ENCODE peak calls at places on chromosomes 2 and 18, in seven cellular contexts. Y, L, B, W, F, R and V are unnamed samples.

GRCh38 chr2:48339451-48339850 is 190.5 kb upstream of the STON1 start:
- DNase-seq in F (peak; percentile 60), R (no peak), B (no peak), Y (no peak), W (no peak), L (no peak), V (peak; percentile 36)

GRCh38 chr2:10811552-10811951 is 1.0 kb downstream of the PDIA6 start:
- DNase-seq in Y (no peak), R (no peak), L (no peak), F (peak; percentile 31), B (no peak), W (no peak), V (peak; percentile 25)

GRCh38 chr2:94986392-94986963 is 39.0 kb upstream of the MAL start:
- DNase-seq in B (no peak), F (peak; percentile 75), L (peak; percentile 4), R (peak; percentile 66), W (peak; percentile 31), Y (peak; percentile 83), V (peak; percentile 74)

GRCh38 chr2:212337036-212337435 is 201.6 kb downstream of the ERBB4 start:
- DNase-seq in W (no peak), Y (no peak), B (no peak), R (no peak), L (no peak), F (no peak), V (peak; percentile 70)

GRCh38 chr2:200950378-200950777 is 13.1 kb downstream of the ORC2 start:
- DNase-seq in Y (no peak), B (no peak), W (no peak), R (no peak), L (no peak), F (no peak), V (no peak)

GRCh38 chr18:79680100-79680879 is 687 bp downstream of the CTDP1 start:
- DNase-seq in B (no peak), R (peak; percentile 24), W (no peak), Y (no peak), F (peak; percentile 63), L (no peak), V (peak; percentile 45)

GRCh38 chr2:148643421-148643820 is 1.1 kb upstream of the EPC2 start:
- DNase-seq in L (no peak), B (no peak), W (no peak), R (no peak), Y (no peak), F (no peak), V (no peak)

GRCh38 chr2:88711331-88711730 is 19.9 kb downstream of the RPIA start:
- DNase-seq in L (no peak), B (no peak), W (no peak), Y (no peak), R (no peak), F (no peak), V (no peak)

GRCh38 chr18:27713727-27714080 is 463.2 kb downstream of the CDH2 start:
- DNase-seq in B (no peak), F (peak; percentile 97), W (no peak), R (peak; percentile 57), Y (no peak), L (no peak), V (peak; percentile 95)

GRCh38 chr2:162828545-162828944 is 10.0 kb downstream of the KCNH7 start:
- DNase-seq in F (no peak), W (no peak), B (no peak), Y (no peak), L (no peak), R (no peak), V (no peak)

GRCh38 chr2:63792523-63792922 is 49.2 kb upstream of the UGP2 start:
- DNase-seq in Y (no peak), F (peak; percentile 96), R (peak; percentile 67), L (no peak), W (no peak), B (no peak), V (peak; percentile 69)

GRCh38 chr2:143171817-143172216 is 42.6 kb downstream of the ARHGAP15 start:
- DNase-seq in R (no peak), F (peak; percentile 14), W (no peak), L (no peak), B (no peak), Y (no peak), V (peak; percentile 10)

GRCh38 chr2:27990030-27990590 is 99.6 kb downstream of the BABAM2 start:
- DNase-seq in F (no peak), W (no peak), L (no peak), Y (no peak), B (no peak), R (no peak), V (peak; percentile 42)

GRCh38 chr2:165528691-165529090 is 59.2 kb downstream of the CSRNP3 start:
- DNase-seq in R (no peak), L (no peak), Y (no peak), W (no peak), F (no peak), B (no peak), V (no peak)

GRCh38 chr2:31383471-31384153 is 30.9 kb downstream of the XDH start:
- DNase-seq in W (no peak), L (no peak), Y (no peak), B (no peak), R (peak; percentile 63), F (peak; percentile 75), V (peak; percentile 28)

GRCh38 chr2:133504566-133505505 is 63.4 kb downstream of the NCKAP5 start:
- DNase-seq in B (no peak), L (no peak), W (peak; percentile 50), F (peak; percentile 65), Y (peak; percentile 26), R (peak; percentile 57), V (peak; percentile 80)

GRCh38 chr2:64711260-64711659 is 57.5 kb upstream of the SERTAD2 start:
- DNase-seq in R (peak; percentile 19), F (peak; percentile 45), Y (no peak), W (no peak), B (no peak), L (no peak), V (no peak)

GRCh38 chr18:58819051-58819450 is 45.6 kb upstream of the ZNF532 start:
- DNase-seq in W (no peak), F (no peak), Y (no peak), B (no peak), R (no peak), L (no peak), V (no peak)

GRCh38 chr2:233794128-233794658 is 16.1 kb downstream of the MROH2A start:
- DNase-seq in W (no peak), Y (no peak), R (no peak), B (no peak), F (no peak), L (no peak), V (no peak)